ENCODE peak calls at places on chromosome 15, in ten cellular contexts. A, L, X, V, H, C, I, W, D and F are unnamed samples.

GRCh38 chr15:41881925-41882688 is 11.7 kb downstream of the SPTBN5 start:
- DNase-seq in X (no peak), I (no peak), W (no peak), D (no peak), A (no peak), V (no peak), C (no peak), H (no peak), L (no peak), F (no peak)

GRCh38 chr15:97576916-97577645 is 383.4 kb upstream of the ARRDC4 start:
- DNase-seq in V (no peak), D (no peak), L (no peak), I (no peak), X (no peak), C (no peak), A (no peak), H (no peak), W (no peak), F (no peak)

GRCh38 chr15:35696767-35697231 is 150.8 kb upstream of the DPH6 start:
- DNase-seq in C (peak; percentile 15), L (no peak), H (no peak), D (no peak), I (no peak), X (no peak), V (no peak), A (no peak), W (no peak), F (no peak)

GRCh38 chr15:56929389-56929788 is 10.9 kb downstream of the TCF12 start:
- DNase-seq in W (no peak), C (no peak), L (no peak), D (no peak), A (no peak), H (no peak), I (no peak), X (no peak), V (no peak), F (no peak)

GRCh38 chr15:45747426-45747825 is 112.6 kb downstream of the SQOR start:
- DNase-seq in L (no peak), I (no peak), W (no peak), V (no peak), A (no peak), D (no peak), C (no peak), X (no peak), H (no peak), F (no peak)

GRCh38 chr15:101121511-101122090 is 130.2 kb downstream of the CHSY1 start:
- DNase-seq in V (peak; percentile 36), H (peak; percentile 94), X (no peak), A (no peak), W (no peak), I (no peak), C (no peak), L (peak; percentile 37), D (peak; percentile 16), F (no peak)

GRCh38 chr15:52499506-52499905 is 29.2 kb downstream of the MYO5A start:
- DNase-seq in I (no peak), H (no peak), X (no peak), C (no peak), L (no peak), V (no peak), D (no peak), W (no peak), A (no peak), F (no peak)

GRCh38 chr15:95252404-95252803 is 1021.0 kb downstream of the MCTP2 start:
- DNase-seq in V (no peak), L (no peak), H (no peak), D (no peak), C (peak; percentile 19), I (no peak), A (no peak), X (no peak), W (no peak), F (no peak)

GRCh38 chr15:47587938-47588817 is 129.1 kb upstream of the SEMA6D start:
- DNase-seq in H (no peak), I (no peak), L (no peak), W (no peak), D (no peak), X (no peak), C (no peak), V (no peak), A (no peak), F (no peak)

GRCh38 chr15:30872341-30872748 is 31.4 kb upstream of the FAN1 start:
- DNase-seq in W (no peak), V (no peak), D (no peak), C (no peak), H (no peak), X (no peak), A (no peak), I (no peak), L (no peak), F (no peak)

GRCh38 chr15:75089781-75090734 is 66.7 kb downstream of the PPCDC start:
- DNase-seq in I (no peak), H (no peak), V (no peak), D (no peak), A (no peak), L (no peak), X (peak; percentile 32), C (no peak), W (no peak), F (no peak)

GRCh38 chr15:89004726-89005030 is 83.6 kb upstream of the ABHD2 start:
- DNase-seq in X (no peak), L (no peak), D (no peak), W (no peak), I (no peak), C (no peak), V (no peak), A (no peak), H (no peak), F (no peak)

GRCh38 chr15:64237677-64238076 is 74.9 kb upstream of the PPIB start:
- DNase-seq in D (no peak), I (no peak), L (no peak), W (no peak), H (no peak), C (no peak), A (no peak), V (no peak), X (no peak), F (no peak)

GRCh38 chr15:45995800-45996199 is 361.0 kb downstream of the SQOR start:
- DNase-seq in L (no peak), X (no peak), C (no peak), V (no peak), A (no peak), D (no peak), W (no peak), H (no peak), I (no peak), F (no peak)

GRCh38 chr15:29095746-29096145 is 173.9 kb downstream of the NSMCE3 start:
- DNase-seq in I (no peak), V (no peak), X (no peak), D (no peak), L (no peak), W (no peak), H (no peak), A (no peak), C (no peak), F (no peak)